ENCODE peak calls at places on chromosomes 5 and 9, in eight cellular contexts. One of them, this sample, is unnamed.
A peak's percentile ranks its signal among the peaks of the same experiment; 100 is the strongest.

GRCh38 chr5:100746730-100747129 is 156.4 kb downstream of the ST8SIA4 start:
- DNase-seq in A673: no peak
- DNase-seq in colonic mucosa: no peak
- DNase-seq in neural progenitor cell: no peak
- DNase-seq in A549: no peak
- DNase-seq in testis: no peak
- DNase-seq in fibroblast of pulmonary artery: no peak
- DNase-seq in AG04450: no peak
- DNase-seq in this sample: peak; percentile 37

GRCh38 chr9:126853667-126854066 is 6.8 kb upstream of the ZBTB34 start:
- DNase-seq in A673: no peak
- DNase-seq in colonic mucosa: no peak
- DNase-seq in neural progenitor cell: no peak
- DNase-seq in A549: no peak
- DNase-seq in testis: no peak
- DNase-seq in fibroblast of pulmonary artery: peak; percentile 13
- DNase-seq in AG04450: peak; percentile 20
- DNase-seq in this sample: no peak

GRCh38 chr9:7108956-7109355 is 351.2 kb downstream of the KDM4C start:
- DNase-seq in A673: no peak
- DNase-seq in colonic mucosa: no peak
- DNase-seq in neural progenitor cell: no peak
- DNase-seq in A549: no peak
- DNase-seq in testis: no peak
- DNase-seq in fibroblast of pulmonary artery: no peak
- DNase-seq in AG04450: no peak
- DNase-seq in this sample: no peak

GRCh38 chr5:139700711-139701693 is 52.9 kb downstream of the CXXC5 start:
- DNase-seq in A673: peak; percentile 71
- DNase-seq in colonic mucosa: peak; percentile 69
- DNase-seq in neural progenitor cell: peak; percentile 86
- DNase-seq in A549: no peak
- DNase-seq in testis: no peak
- DNase-seq in fibroblast of pulmonary artery: no peak
- DNase-seq in AG04450: no peak
- DNase-seq in this sample: no peak

GRCh38 chr5:83527191-83527590 is 55.6 kb downstream of the VCAN start:
- DNase-seq in A673: no peak
- DNase-seq in colonic mucosa: no peak
- DNase-seq in neural progenitor cell: no peak
- DNase-seq in A549: no peak
- DNase-seq in testis: no peak
- DNase-seq in fibroblast of pulmonary artery: no peak
- DNase-seq in AG04450: no peak
- DNase-seq in this sample: no peak

GRCh38 chr9:111231801-111232580 is 98.0 kb downstream of the OR2K2 start:
- DNase-seq in A673: no peak
- DNase-seq in colonic mucosa: no peak
- DNase-seq in neural progenitor cell: peak; percentile 16
- DNase-seq in A549: no peak
- DNase-seq in testis: no peak
- DNase-seq in fibroblast of pulmonary artery: no peak
- DNase-seq in AG04450: no peak
- DNase-seq in this sample: no peak

GRCh38 chr5:72268753-72269410 is 51.2 kb downstream of the MRPS27 start:
- DNase-seq in A673: peak; percentile 69
- DNase-seq in colonic mucosa: peak; percentile 62
- DNase-seq in neural progenitor cell: peak; percentile 72
- DNase-seq in A549: peak; percentile 57
- DNase-seq in testis: peak; percentile 68
- DNase-seq in fibroblast of pulmonary artery: peak; percentile 64
- DNase-seq in AG04450: no peak
- DNase-seq in this sample: peak; percentile 35

GRCh38 chr5:5675511-5675910 is 253.0 kb downstream of the ICE1 start:
- DNase-seq in A673: no peak
- DNase-seq in colonic mucosa: no peak
- DNase-seq in neural progenitor cell: no peak
- DNase-seq in A549: no peak
- DNase-seq in testis: no peak
- DNase-seq in fibroblast of pulmonary artery: no peak
- DNase-seq in AG04450: no peak
- DNase-seq in this sample: no peak

GRCh38 chr5:177226882-177227281 is 76.6 kb downstream of the RAB24 start:
- DNase-seq in A673: no peak
- DNase-seq in colonic mucosa: no peak
- DNase-seq in neural progenitor cell: no peak
- DNase-seq in A549: no peak
- DNase-seq in testis: no peak
- DNase-seq in fibroblast of pulmonary artery: no peak
- DNase-seq in AG04450: no peak
- DNase-seq in this sample: no peak

GRCh38 chr9:122336836-122337560 is 33.8 kb upstream of the PTGS1 start:
- DNase-seq in A673: no peak
- DNase-seq in colonic mucosa: no peak
- DNase-seq in neural progenitor cell: no peak
- DNase-seq in A549: no peak
- DNase-seq in testis: no peak
- DNase-seq in fibroblast of pulmonary artery: no peak
- DNase-seq in AG04450: no peak
- DNase-seq in this sample: no peak

GRCh38 chr5:34774139-34774538 is 64.8 kb upstream of the TTC23L start:
- DNase-seq in A673: no peak
- DNase-seq in colonic mucosa: no peak
- DNase-seq in neural progenitor cell: no peak
- DNase-seq in A549: no peak
- DNase-seq in testis: no peak
- DNase-seq in fibroblast of pulmonary artery: no peak
- DNase-seq in AG04450: no peak
- DNase-seq in this sample: no peak

GRCh38 chr5:178310130-178310865 is 77.7 kb upstream of the PHYKPL start:
- DNase-seq in A673: no peak
- DNase-seq in colonic mucosa: no peak
- DNase-seq in neural progenitor cell: no peak
- DNase-seq in A549: no peak
- DNase-seq in testis: no peak
- DNase-seq in fibroblast of pulmonary artery: no peak
- DNase-seq in AG04450: no peak
- DNase-seq in this sample: no peak

GRCh38 chr5:41808294-41808693 is 61.9 kb downstream of the OXCT1 start:
- DNase-seq in A673: no peak
- DNase-seq in colonic mucosa: no peak
- DNase-seq in neural progenitor cell: no peak
- DNase-seq in A549: no peak
- DNase-seq in testis: no peak
- DNase-seq in fibroblast of pulmonary artery: peak; percentile 22
- DNase-seq in AG04450: no peak
- DNase-seq in this sample: no peak

GRCh38 chr5:26482076-26482816 is 556.1 kb downstream of the CDH9 start:
- DNase-seq in A673: no peak
- DNase-seq in colonic mucosa: no peak
- DNase-seq in neural progenitor cell: no peak
- DNase-seq in A549: no peak
- DNase-seq in testis: no peak
- DNase-seq in fibroblast of pulmonary artery: no peak
- DNase-seq in AG04450: no peak
- DNase-seq in this sample: no peak

GRCh38 chr5:83711982-83712601 is 8.6 kb downstream of the HAPLN1 start:
- DNase-seq in A673: peak; percentile 25
- DNase-seq in colonic mucosa: peak; percentile 70
- DNase-seq in neural progenitor cell: peak; percentile 56
- DNase-seq in A549: peak; percentile 59
- DNase-seq in testis: peak; percentile 73
- DNase-seq in fibroblast of pulmonary artery: peak; percentile 66
- DNase-seq in AG04450: no peak
- DNase-seq in this sample: peak; percentile 41

GRCh38 chr9:110571801-110572490 is 7.6 kb downstream of the SVEP1 start:
- DNase-seq in A673: no peak
- DNase-seq in colonic mucosa: no peak
- DNase-seq in neural progenitor cell: no peak
- DNase-seq in A549: no peak
- DNase-seq in testis: no peak
- DNase-seq in fibroblast of pulmonary artery: no peak
- DNase-seq in AG04450: no peak
- DNase-seq in this sample: no peak

GRCh38 chr9:72614057-72614456 is 92.6 kb downstream of the TMC1 start:
- DNase-seq in A673: no peak
- DNase-seq in colonic mucosa: no peak
- DNase-seq in neural progenitor cell: no peak
- DNase-seq in A549: no peak
- DNase-seq in testis: no peak
- DNase-seq in fibroblast of pulmonary artery: no peak
- DNase-seq in AG04450: no peak
- DNase-seq in this sample: no peak

GRCh38 chr9:72615931-72616330 is 94.5 kb downstream of the TMC1 start:
- DNase-seq in A673: no peak
- DNase-seq in colonic mucosa: no peak
- DNase-seq in neural progenitor cell: no peak
- DNase-seq in A549: no peak
- DNase-seq in testis: no peak
- DNase-seq in fibroblast of pulmonary artery: no peak
- DNase-seq in AG04450: no peak
- DNase-seq in this sample: no peak

DNA sequence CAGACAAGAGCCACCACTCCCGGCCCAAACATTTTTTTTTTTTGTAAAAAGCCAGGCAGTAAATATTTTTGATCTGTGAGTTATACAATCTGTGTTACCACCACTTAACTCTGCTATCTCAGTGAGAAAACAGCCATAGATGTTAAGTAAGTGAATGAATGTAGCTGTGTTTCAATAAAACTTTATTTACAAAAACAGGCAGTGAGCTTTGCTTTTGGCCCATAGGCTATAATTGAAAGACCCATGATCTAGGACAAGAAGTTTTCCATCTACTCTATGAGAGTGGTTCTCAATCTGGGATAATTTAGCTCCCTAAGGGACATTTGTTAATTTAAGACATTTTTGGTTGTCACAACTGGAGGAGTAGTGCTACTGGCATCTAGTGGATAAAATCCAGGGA is 91.0 kb downstream of the TMC1 start:
- DNase-seq in A673: no peak
- DNase-seq in colonic mucosa: no peak
- DNase-seq in neural progenitor cell: no peak
- DNase-seq in A549: no peak
- DNase-seq in testis: no peak
- DNase-seq in fibroblast of pulmonary artery: no peak
- DNase-seq in AG04450: no peak
- DNase-seq in this sample: no peak
- TF ChIP-seq CTCF in A673: no peak
- TF ChIP-seq CTCF in colonic mucosa: no peak
- TF ChIP-seq CTCF in neural progenitor cell: no peak
- TF ChIP-seq CTCF in A549: peak; percentile 12
- TF ChIP-seq CTCF in testis: no peak
- TF ChIP-seq CTCF in fibroblast of pulmonary artery: no peak
- TF ChIP-seq CTCF in AG04450: peak; percentile 26
- TF ChIP-seq CTCF in this sample: no peak

DNA sequence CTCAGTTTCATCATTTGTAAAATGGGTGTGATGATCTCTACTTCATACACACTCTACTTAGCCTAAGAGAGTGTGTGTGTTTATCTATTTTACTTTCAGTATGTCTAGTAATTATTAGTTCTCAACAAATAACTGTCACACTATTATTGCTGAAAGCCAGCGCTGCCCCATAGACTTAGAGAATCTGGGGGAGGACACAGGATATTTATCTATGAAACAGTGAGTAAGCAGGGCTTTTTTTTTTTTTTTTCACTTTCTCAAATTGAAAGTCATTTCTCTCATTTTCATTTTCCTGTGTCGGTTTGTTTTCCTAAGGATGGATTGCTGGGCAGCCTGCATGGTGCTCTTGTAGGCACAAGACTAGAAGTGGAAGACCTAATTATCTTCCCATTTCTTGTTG is 248.4 kb upstream of the RPS23 start:
- DNase-seq in A673: no peak
- DNase-seq in colonic mucosa: no peak
- DNase-seq in neural progenitor cell: no peak
- DNase-seq in A549: no peak
- DNase-seq in testis: no peak
- DNase-seq in fibroblast of pulmonary artery: peak; percentile 11
- DNase-seq in AG04450: no peak
- DNase-seq in this sample: no peak
- TF ChIP-seq CTCF in A673: no peak
- TF ChIP-seq CTCF in colonic mucosa: no peak
- TF ChIP-seq CTCF in neural progenitor cell: no peak
- TF ChIP-seq CTCF in A549: no peak
- TF ChIP-seq CTCF in testis: no peak
- TF ChIP-seq CTCF in fibroblast of pulmonary artery: no peak
- TF ChIP-seq CTCF in AG04450: no peak
- TF ChIP-seq CTCF in this sample: no peak

GRCh38 chr5:78634634-78635033 is 13.9 kb downstream of the LHFPL2 start:
- DNase-seq in A673: peak; percentile 24
- DNase-seq in colonic mucosa: no peak
- DNase-seq in neural progenitor cell: no peak
- DNase-seq in A549: peak; percentile 24
- DNase-seq in testis: no peak
- DNase-seq in fibroblast of pulmonary artery: no peak
- DNase-seq in AG04450: no peak
- DNase-seq in this sample: no peak
- TF ChIP-seq CTCF in A673: peak; percentile 34
- TF ChIP-seq CTCF in colonic mucosa: no peak
- TF ChIP-seq CTCF in neural progenitor cell: peak; percentile 25
- TF ChIP-seq CTCF in A549: peak; percentile 37
- TF ChIP-seq CTCF in testis: no peak
- TF ChIP-seq CTCF in fibroblast of pulmonary artery: peak; percentile 10
- TF ChIP-seq CTCF in AG04450: peak; percentile 22
- TF ChIP-seq CTCF in this sample: no peak

GRCh38 chr9:86434039-86434726 is 80.0 kb upstream of the TUT7 start:
- DNase-seq in A673: peak; percentile 84
- DNase-seq in colonic mucosa: no peak
- DNase-seq in neural progenitor cell: peak; percentile 64
- DNase-seq in A549: peak; percentile 57
- DNase-seq in testis: no peak
- DNase-seq in fibroblast of pulmonary artery: peak; percentile 85
- DNase-seq in AG04450: peak; percentile 49
- DNase-seq in this sample: peak; percentile 57
- TF ChIP-seq CTCF in A673: peak; percentile 92
- TF ChIP-seq CTCF in colonic mucosa: peak; percentile 66
- TF ChIP-seq CTCF in neural progenitor cell: peak; percentile 90
- TF ChIP-seq CTCF in A549: peak; percentile 85
- TF ChIP-seq CTCF in testis: peak; percentile 77
- TF ChIP-seq CTCF in fibroblast of pulmonary artery: peak; percentile 90
- TF ChIP-seq CTCF in AG04450: peak; percentile 89
- TF ChIP-seq CTCF in this sample: peak; percentile 58

DNA sequence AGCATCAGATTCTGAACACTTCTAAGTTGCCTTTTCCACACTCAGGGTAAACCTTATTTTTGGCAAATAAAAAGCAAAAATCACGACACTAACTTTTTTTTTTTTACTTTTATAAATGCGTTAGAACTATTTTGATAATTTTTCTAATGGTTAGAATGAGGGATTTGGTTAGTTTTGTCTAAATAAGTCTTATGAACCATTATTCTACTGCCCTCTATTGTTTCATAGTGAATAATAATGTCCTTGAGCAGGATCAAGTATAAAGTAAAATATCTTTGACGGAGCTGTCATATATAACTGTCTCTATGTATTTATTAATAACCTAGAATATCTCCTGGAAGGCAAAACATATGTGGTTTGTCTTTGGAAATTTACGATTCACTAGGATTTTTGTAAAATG is 631.8 kb downstream of the GABRG2 start:
- DNase-seq in A673: no peak
- DNase-seq in colonic mucosa: no peak
- DNase-seq in neural progenitor cell: no peak
- DNase-seq in A549: no peak
- DNase-seq in testis: no peak
- DNase-seq in fibroblast of pulmonary artery: no peak
- DNase-seq in AG04450: no peak
- DNase-seq in this sample: no peak
- TF ChIP-seq CTCF in A673: no peak
- TF ChIP-seq CTCF in colonic mucosa: no peak
- TF ChIP-seq CTCF in neural progenitor cell: no peak
- TF ChIP-seq CTCF in A549: no peak
- TF ChIP-seq CTCF in testis: no peak
- TF ChIP-seq CTCF in fibroblast of pulmonary artery: no peak
- TF ChIP-seq CTCF in AG04450: no peak
- TF ChIP-seq CTCF in this sample: no peak